ENCODE peak calls at places on chromosome 11, in eight cellular contexts. P is stomach, F is brain microvascular endothelial cell, U is kidney, E is Panc1, Q is pancreas, B is kidney epithelial cell, S is cardiac fibroblast. Z is an unnamed sample.

GRCh38 chr11:105648762-105649161 is 38.9 kb downstream of the GRIA4 start:
- DNase-seq in B (no peak), Q (no peak), P (no peak), E (no peak), S (no peak), U (no peak), F (no peak), Z (no peak)

GRCh38 chr11:13713982-13714381 is 45.5 kb downstream of the FAR1 start:
- DNase-seq in P (no peak), S (no peak), U (no peak), B (no peak), F (no peak), E (no peak), Q (no peak), Z (no peak)

GRCh38 chr11:124402326-124402922 is 3.6 kb upstream of the OR8B3 start:
- DNase-seq in F (peak), B (peak), E (peak), Q (peak), P (peak), U (no peak), S (peak), Z (peak)

GRCh38 chr11:118305726-118306125 is 1.2 kb downstream of the CD3E start:
- DNase-seq in B (no peak), P (no peak), Q (no peak), U (no peak), F (no peak), E (no peak), S (no peak), Z (no peak)

GRCh38 chr11:9692696-9693095 is 28.8 kb downstream of the SWAP70 start:
- DNase-seq in F (no peak), U (no peak), P (no peak), B (no peak), S (no peak), E (no peak), Q (no peak), Z (no peak)

GRCh38 chr11:11584446-11584810 is 37.4 kb downstream of the GALNT18 start:
- DNase-seq in P (no peak), Q (no peak), U (no peak), S (peak), B (peak), F (peak), E (peak), Z (no peak)

GRCh38 chr11:122690801-122691649 is 35.5 kb downstream of the UBASH3B start:
- DNase-seq in E (no peak), S (peak), U (no peak), B (no peak), F (no peak), Q (no peak), P (no peak), Z (no peak)

GRCh38 chr11:48058777-48059176 is 78.4 kb downstream of the PTPRJ start:
- DNase-seq in S (no peak), U (no peak), B (no peak), E (no peak), Q (no peak), F (no peak), P (no peak), Z (no peak)

GRCh38 chr11:133660202-133660568 is 127.9 kb upstream of the OPCML start:
- DNase-seq in P (no peak), E (no peak), B (no peak), Q (no peak), S (no peak), U (no peak), F (no peak), Z (no peak)

GRCh38 chr11:18522388-18522787 is 4.4 kb downstream of the TSG101 start:
- DNase-seq in F (no peak), E (no peak), U (no peak), P (no peak), Q (no peak), S (peak), B (no peak), Z (no peak)

GRCh38 chr11:130859896-130860295 is 56.4 kb downstream of the SNX19 start:
- DNase-seq in B (no peak), P (no peak), U (no peak), E (no peak), S (no peak), Q (no peak), F (no peak), Z (no peak)

GRCh38 chr11:67302571-67303131 is 679 bp upstream of the SSH3 start:
- DNase-seq in Q (no peak), S (peak), P (peak), B (no peak), E (no peak), U (peak), F (peak), Z (peak)

GRCh38 chr11:100619484-100619883 is 67.6 kb upstream of the ARHGAP42 start:
- DNase-seq in S (peak), Q (no peak), F (peak), B (no peak), E (no peak), P (no peak), U (no peak), Z (no peak)

DNA sequence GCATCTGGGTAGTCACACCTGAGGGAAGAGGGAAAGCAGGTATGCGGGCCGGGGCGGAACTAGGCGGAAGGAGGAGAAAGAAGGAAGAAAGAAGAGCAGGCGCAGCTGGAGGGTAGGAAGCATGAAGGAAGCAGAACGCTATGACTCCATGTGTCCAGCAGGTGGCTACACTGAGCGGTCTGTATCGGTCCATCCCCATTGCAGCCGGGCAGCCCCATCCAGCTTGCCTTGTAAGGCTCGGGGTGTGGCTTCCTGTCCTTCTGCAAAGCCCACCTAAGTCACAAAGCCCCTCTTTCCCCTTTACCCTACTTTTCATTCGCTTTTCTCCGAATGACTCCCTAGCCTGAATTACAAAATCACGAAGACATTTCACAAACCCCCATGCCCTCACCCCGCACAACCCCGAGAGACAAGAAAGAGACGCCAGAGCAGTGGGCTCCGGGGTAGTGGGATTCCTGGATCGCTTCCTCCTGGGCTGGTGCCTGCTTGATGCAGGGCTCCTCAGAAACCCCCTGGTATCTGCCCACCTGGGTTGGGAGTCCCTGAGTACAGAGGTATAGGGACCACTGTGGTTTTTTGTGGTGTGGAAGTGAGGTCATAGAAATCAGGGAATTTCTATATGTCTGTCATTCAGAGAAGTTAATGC is 39.9 kb downstream of the BUD13 start:
- DNase-seq in B (peak), F (peak), S (peak), Q (peak), P (peak), U (no peak), E (peak), Z (peak)
- TF ChIP-seq CTCF in B (peak), F (peak), S (peak), Q (peak), P (peak), U (peak), E (peak), Z (peak)

GRCh38 chr11:57781529-57781943 is 19.9 kb downstream of the CTNND1 start:
- DNase-seq in Q (peak), E (no peak), P (peak), U (peak), B (no peak), S (peak), F (no peak), Z (peak)
- H3K4me3 ChIP-seq in Q (no peak), E (no peak), P (no peak), U (no peak), B (no peak), S (no peak), F (no peak), Z (peak)

GRCh38 chr11:102666331-102666957 is 39.1 kb downstream of the MMP27 start:
- DNase-seq in U (no peak), F (peak), P (no peak), E (peak), B (peak), S (peak), Q (peak), Z (peak)
- TF ChIP-seq CTCF in U (peak), F (peak), P (peak), E (peak), B (peak), S (peak), Q (peak), Z (peak)

DNA sequence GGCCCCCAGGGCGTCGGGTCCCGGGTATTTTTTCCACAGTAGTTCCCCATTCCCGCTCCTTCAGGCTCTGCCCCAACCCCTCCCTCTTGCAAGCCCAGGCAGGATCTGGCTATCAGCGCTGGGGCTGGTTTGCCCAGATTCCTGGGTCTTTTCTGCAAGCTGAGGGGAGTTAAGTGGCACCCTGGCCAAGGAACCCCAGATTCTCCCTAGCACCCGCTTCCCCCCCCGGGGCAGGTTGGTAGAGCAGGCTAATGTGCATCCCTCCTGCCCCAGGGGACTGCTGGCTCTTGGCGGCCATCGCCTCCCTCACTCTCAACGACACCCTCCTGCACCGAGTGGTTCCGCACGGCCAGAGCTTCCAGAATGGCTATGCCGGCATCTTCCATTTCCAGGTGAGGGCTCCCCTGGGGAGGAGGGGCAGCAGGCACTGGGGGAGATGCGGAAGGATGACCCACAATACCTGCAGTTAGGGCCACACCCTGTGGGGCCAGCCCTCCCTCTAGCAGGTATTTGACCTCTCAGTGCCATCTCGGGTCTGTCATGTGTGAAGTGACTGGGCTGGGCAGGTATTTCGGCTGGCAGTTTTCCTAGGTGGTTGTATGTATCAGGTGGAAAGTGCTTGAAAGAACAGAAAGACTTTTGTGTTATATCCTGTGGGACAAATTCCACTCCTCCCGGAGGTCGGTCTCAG is 1.6 kb downstream of the CAPN1 start:
- DNase-seq in U (peak), P (no peak), E (no peak), Q (peak), F (no peak), S (no peak), B (peak), Z (peak)
- H3K4me3 ChIP-seq in U (peak), P (peak), E (peak), Q (peak), F (peak), S (peak), B (peak), Z (peak)

DNA sequence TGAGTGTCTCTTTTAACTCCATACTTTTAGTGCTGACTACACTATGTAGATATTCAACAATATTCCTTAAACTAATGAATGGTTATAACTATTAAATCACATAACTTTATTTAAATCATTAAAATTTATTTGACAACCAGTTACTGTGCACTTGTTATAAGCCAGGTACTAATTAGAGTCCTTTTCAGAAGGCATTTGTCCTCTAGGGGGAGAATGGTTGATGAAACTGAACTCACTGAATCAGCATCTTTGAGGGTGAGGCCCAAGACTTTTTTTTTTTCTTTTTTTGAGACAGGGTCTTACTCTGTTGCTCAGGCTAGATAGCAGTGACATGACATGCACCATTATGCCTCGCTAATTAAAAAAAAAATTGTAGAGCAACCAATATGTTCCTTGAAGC is 515.6 kb upstream of the CCDC90B start:
- DNase-seq in E (no peak), S (no peak), B (no peak), U (no peak), F (no peak), P (no peak), Q (no peak), Z (no peak)
- TF ChIP-seq CTCF in E (peak), S (peak), B (peak), U (peak), F (peak), P (no peak), Q (no peak), Z (peak)

GRCh38 chr11:32435511-32435946 is at the start of gene WT1:
- DNase-seq in E (no peak), Q (no peak), B (peak), U (peak), P (no peak), F (no peak), S (peak), Z (no peak)

GRCh38 chr11:32437406-32438345 is 2.3 kb upstream of the WT1 start:
- DNase-seq in P (no peak), Q (no peak), S (no peak), F (no peak), E (no peak), B (no peak), U (no peak), Z (no peak)

GRCh38 chr11:32436751-32437405 is 1.5 kb upstream of the WT1 start:
- DNase-seq in F (no peak), E (no peak), Q (no peak), B (no peak), P (no peak), U (no peak), S (peak), Z (no peak)

GRCh38 chr11:32435152-32435480 is 223 bp downstream of the WT1 start:
- DNase-seq in E (no peak), B (no peak), F (no peak), S (peak), P (no peak), Q (no peak), U (no peak), Z (no peak)

GRCh38 chr11:32435947-32436750 is 810 bp upstream of the WT1 start:
- DNase-seq in F (no peak), B (no peak), E (no peak), U (no peak), P (no peak), Q (no peak), S (peak), Z (no peak)
- H3K4me3 ChIP-seq in F (no peak), B (peak), E (peak), U (peak), P (peak), Q (peak), S (peak), Z (no peak)

GRCh38 chr11:43680521-43681505 is at the start of gene HSD17B12:
- DNase-seq in S (peak), B (peak), Q (peak), P (peak), U (peak), E (peak), F (peak), Z (peak)
- TF ChIP-seq CTCF in S (no peak), B (no peak), Q (no peak), P (no peak), U (no peak), E (no peak), F (no peak), Z (no peak)

GRCh38 chr11:96854425-96854824 is 464.6 kb downstream of the JRKL start:
- DNase-seq in B (no peak), E (no peak), U (no peak), Q (no peak), S (no peak), F (no peak), P (no peak), Z (no peak)
- H3K4me3 ChIP-seq in B (no peak), E (no peak), U (no peak), Q (no peak), S (no peak), F (no peak), P (no peak), Z (no peak)

GRCh38 chr11:127002669-127003259 is 2.2 kb upstream of the KIRREL3 start:
- DNase-seq in B (no peak), Q (no peak), F (no peak), P (no peak), U (no peak), S (no peak), E (no peak), Z (no peak)

GRCh38 chr11:127000991-127001390 is 421 bp upstream of the KIRREL3 start:
- DNase-seq in B (no peak), Q (no peak), U (no peak), F (no peak), S (no peak), E (no peak), P (no peak), Z (no peak)

GRCh38 chr11:127000291-127000968 is at the start of gene KIRREL3:
- DNase-seq in F (no peak), U (peak), Q (no peak), S (no peak), P (no peak), B (no peak), E (no peak), Z (no peak)

GRCh38 chr11:127006311-127006710 is 5.7 kb upstream of the KIRREL3 start:
- DNase-seq in F (no peak), S (no peak), P (no peak), B (no peak), U (no peak), E (no peak), Q (no peak), Z (no peak)

GRCh38 chr11:127003260-127003981 is 2.9 kb upstream of the KIRREL3 start:
- DNase-seq in U (peak), F (no peak), E (no peak), S (no peak), B (no peak), P (no peak), Q (peak), Z (no peak)
- TF ChIP-seq CTCF in U (no peak), F (peak), E (peak), S (no peak), B (peak), P (no peak), Q (peak), Z (no peak)

Z was measured in PC-9.